ENCODE peak calls at places on chromosomes 1 and 21, in nine cellular contexts. O is fibroblast of mammary gland, Q is GM13977, V is mammary epithelial cell, H is Calu3, U is foreskin fibroblast, M is lower leg skin, B is IMR-90, E is right lobe of liver. Z is an unnamed sample.

GRCh38 chr1:25198731-25199231 is 33.5 kb downstream of the SYF2 start:
- DNase-seq in M (no peak), H (no peak), V (peak; percentile 21), U (no peak), E (no peak), Q (peak; percentile 53), B (no peak), O (no peak), Z (no peak)

GRCh38 chr21:26877015-26877414 is 31.8 kb upstream of the ADAMTS1 start:
- DNase-seq in M (no peak), U (no peak), B (no peak), H (no peak), O (no peak), V (no peak), Q (no peak), E (no peak), Z (no peak)

GRCh38 chr1:27872059-27872801 is at the start of gene THEMIS2:
- DNase-seq in E (peak; percentile 81), B (no peak), U (peak; percentile 30), O (peak; percentile 14), H (peak; percentile 68), V (peak; percentile 42), Q (peak; percentile 93), M (peak; percentile 93), Z (no peak)

GRCh38 chr1:201573030-201573429 is 34.1 kb downstream of the NAV1 start:
- DNase-seq in M (no peak), B (no peak), O (no peak), E (no peak), U (no peak), Q (no peak), V (no peak), H (no peak), Z (no peak)

GRCh38 chr1:116847688-116848531 is 61.8 kb upstream of the PTGFRN start:
- DNase-seq in E (no peak), H (no peak), V (no peak), U (peak; percentile 67), B (peak; percentile 33), M (peak; percentile 88), O (peak; percentile 87), Q (peak; percentile 61), Z (peak; percentile 56)

GRCh38 chr21:44375281-44375651 is 21.8 kb downstream of the TRPM2 start:
- DNase-seq in H (no peak), U (no peak), O (no peak), Q (no peak), B (no peak), M (peak; percentile 70), E (peak; percentile 63), V (no peak), Z (no peak)

GRCh38 chr1:56360021-56360420 is 219.3 kb downstream of the PLPP3 start:
- DNase-seq in M (no peak), B (peak; percentile 86), H (no peak), O (no peak), U (no peak), V (no peak), E (no peak), Q (no peak), Z (no peak)

GRCh38 chr1:6535214-6535613 is 19.1 kb downstream of the NOL9 start:
- DNase-seq in U (no peak), H (no peak), B (no peak), O (no peak), Q (no peak), V (no peak), M (no peak), E (no peak), Z (no peak)

GRCh38 chr1:235648954-235649721 is 446 bp downstream of the GNG4 start:
- DNase-seq in O (peak; percentile 50), V (peak; percentile 52), H (peak; percentile 75), M (peak; percentile 89), E (no peak), U (peak; percentile 52), B (peak; percentile 67), Q (peak; percentile 74), Z (peak; percentile 36)

GRCh38 chr21:34270406-34270805 is 93.4 kb upstream of the KCNE2 start:
- DNase-seq in H (no peak), M (no peak), E (no peak), U (no peak), V (no peak), O (no peak), Q (no peak), B (no peak), Z (no peak)

GRCh38 chr1:10228528-10228927 is 18.2 kb downstream of the KIF1B start:
- DNase-seq in E (no peak), Q (no peak), O (no peak), V (no peak), H (no peak), U (no peak), B (no peak), M (no peak), Z (no peak)

GRCh38 chr1:109239580-109240068 is 9.7 kb upstream of the CELSR2 start:
- DNase-seq in M (no peak), O (peak; percentile 38), H (peak; percentile 32), B (peak; percentile 46), Q (peak; percentile 59), U (no peak), V (peak; percentile 61), E (no peak), Z (peak; percentile 37)

GRCh38 chr1:160291248-160292220 is 6.6 kb upstream of the PEX19 start:
- DNase-seq in E (peak; percentile 57), M (peak; percentile 89), B (peak; percentile 70), Q (peak; percentile 57), V (peak; percentile 51), O (peak; percentile 76), U (peak; percentile 48), H (peak; percentile 75), Z (peak; percentile 56)

GRCh38 chr1:207565546-207566468 is 69.8 kb downstream of the CR1 start:
- DNase-seq in O (peak; percentile 12), U (peak; percentile 11), H (peak; percentile 39), V (peak; percentile 6), B (no peak), M (no peak), E (no peak), Q (no peak), Z (no peak)

GRCh38 chr1:217407426-217407825 is 223.5 kb downstream of the GPATCH2 start:
- DNase-seq in H (no peak), B (peak; percentile 17), V (no peak), M (no peak), E (no peak), O (peak; percentile 10), Q (no peak), U (no peak), Z (no peak)

GRCh38 chr1:235783148-235783776 is 83.4 kb downstream of the LYST start:
- DNase-seq in B (peak; percentile 73), Q (no peak), O (peak; percentile 66), M (no peak), E (no peak), V (peak; percentile 21), H (peak; percentile 3), U (peak; percentile 16), Z (peak; percentile 64)

GRCh38 chr1:217889401-217889800 is 258.3 kb downstream of the SPATA17 start:
- DNase-seq in U (no peak), E (no peak), B (peak; percentile 2), M (no peak), H (peak; percentile 42), V (no peak), Q (no peak), O (peak; percentile 3), Z (no peak)

GRCh38 chr21:43866233-43866632 is 1.2 kb downstream of the AGPAT3 start:
- DNase-seq in M (no peak), U (peak; percentile 52), O (peak; percentile 59), E (no peak), Q (peak; percentile 84), B (peak; percentile 57), H (no peak), V (peak; percentile 29), Z (peak; percentile 37)

DNA sequence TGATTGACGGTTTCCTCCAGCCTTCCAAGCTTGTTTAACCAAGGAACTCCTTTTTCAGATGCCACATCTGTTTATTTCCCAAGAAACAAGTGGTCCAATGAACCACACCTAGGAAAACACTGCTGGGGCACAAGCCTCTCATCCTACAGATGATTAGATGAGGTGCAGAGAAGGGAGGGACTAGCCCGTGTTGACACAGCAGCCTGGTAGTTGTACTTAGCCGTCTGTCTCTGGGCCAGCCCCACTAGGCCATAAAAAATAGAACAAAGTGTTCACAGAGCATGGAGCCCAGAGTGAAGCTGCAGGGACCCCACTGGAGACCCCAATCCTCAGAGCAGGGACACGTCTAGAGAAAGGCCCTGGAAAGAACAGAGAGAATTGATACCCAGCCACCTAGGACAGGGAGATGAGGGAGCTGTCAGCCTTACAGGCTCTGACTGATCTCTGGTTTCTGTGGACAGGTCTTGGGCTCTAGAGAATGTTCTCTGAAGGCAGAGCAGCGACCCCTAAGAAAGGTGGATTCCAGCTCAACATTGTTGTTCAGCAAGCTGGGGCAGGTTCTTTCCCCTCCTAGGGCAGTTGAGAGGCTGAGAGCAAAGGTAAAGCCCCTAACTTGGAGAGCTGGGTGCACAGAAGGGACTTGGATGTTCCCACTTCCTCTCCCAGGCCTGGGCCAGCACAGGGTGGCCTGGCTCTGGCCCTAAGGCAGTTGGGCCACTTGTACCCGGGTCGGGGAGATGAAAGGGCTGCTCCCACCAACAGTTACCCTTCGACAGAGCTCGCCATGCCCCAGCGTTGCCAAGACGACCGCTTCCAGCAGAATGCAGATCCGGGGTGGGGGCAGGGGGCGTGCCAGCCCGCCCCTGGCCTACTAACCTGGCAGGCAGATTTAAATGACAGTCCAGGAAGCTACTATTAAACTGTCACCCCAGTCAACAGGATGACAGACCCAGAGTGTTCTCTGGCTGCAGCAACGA is 31.8 kb downstream of the LRP8 start:
- DNase-seq in H (no peak), U (no peak), M (no peak), E (no peak), O (no peak), B (no peak), Q (peak; percentile 80), V (no peak), Z (no peak)
- TF ChIP-seq CTCF in H (no peak), U (no peak), M (no peak), E (no peak), O (no peak), B (no peak), Q (no peak), V (no peak), Z (no peak)

GRCh38 chr1:111884772-111885443 is 104.6 kb downstream of the KCND3 start:
- DNase-seq in V (no peak), E (no peak), M (no peak), U (no peak), B (no peak), H (no peak), O (no peak), Q (no peak), Z (no peak)
- TF ChIP-seq CTCF in V (peak; percentile 38), E (no peak), M (no peak), U (no peak), B (no peak), H (no peak), O (no peak), Q (no peak), Z (no peak)

GRCh38 chr1:209875510-209875909 is 47.7 kb downstream of the UTP25 start:
- DNase-seq in O (peak; percentile 53), U (no peak), M (no peak), H (peak; percentile 31), Q (no peak), V (peak; percentile 69), B (peak; percentile 67), E (no peak), Z (peak; percentile 58)
- TF ChIP-seq CTCF in O (peak; percentile 51), U (peak; percentile 58), M (no peak), H (no peak), Q (no peak), V (peak; percentile 63), B (peak; percentile 63), E (no peak), Z (peak; percentile 68)

GRCh38 chr1:40652979-40653378 is 12.5 kb downstream of the RIMS3 start:
- DNase-seq in E (no peak), U (no peak), M (no peak), H (no peak), Q (no peak), V (peak; percentile 58), B (no peak), O (no peak), Z (no peak)
- TF ChIP-seq CTCF in E (no peak), U (no peak), M (no peak), H (no peak), Q (no peak), V (no peak), B (no peak), O (no peak), Z (no peak)

Z was measured in HFFc6.